ENCODE peak calls at places on chromosome X, in four cellular contexts. O, S, A and T are unnamed samples.

GRCh38 chrX:42948723-42949122 is 170.8 kb upstream of the PPP1R2C start:
- DNase-seq in A (no peak), O (no peak), S (no peak), T (no peak)

GRCh38 chrX:43643662-43644061 is 12.4 kb upstream of the MAOA start:
- DNase-seq in O (no peak), A (no peak), S (no peak), T (no peak)

GRCh38 chrX:41238543-41238942 is 95.4 kb upstream of the DDX3X start:
- DNase-seq in A (no peak), S (peak), O (no peak), T (no peak)

GRCh38 chrX:38293741-38294140 is 33.6 kb downstream of the RPGR start:
- DNase-seq in O (no peak), A (no peak), S (no peak), T (no peak)

GRCh38 chrX:134443020-134443419 is 16.9 kb upstream of the HPRT1 start:
- DNase-seq in S (no peak), O (no peak), A (no peak), T (no peak)

GRCh38 chrX:150627957-150628356 is 59.5 kb downstream of the MTM1 start:
- DNase-seq in O (no peak), A (no peak), S (no peak), T (no peak)

GRCh38 chrX:138853936-138854335 is 142.4 kb upstream of the FGF13 start:
- DNase-seq in O (no peak), A (no peak), S (no peak), T (no peak)

GRCh38 chrX:121869876-121870477 is 822.6 kb downstream of the GLUD2 start:
- DNase-seq in O (no peak), S (no peak), A (no peak), T (no peak)

GRCh38 chrX:69158166-69159040 is 6.8 kb downstream of the PJA1 start:
- DNase-seq in A (peak), S (peak), O (peak), T (peak)

GRCh38 chrX:69133561-69134542 is 31.4 kb downstream of the PJA1 start:
- DNase-seq in A (peak), S (peak), O (peak), T (peak)

GRCh38 chrX:7192871-7193270 is 44.9 kb upstream of the PUDP start:
- DNase-seq in A (no peak), O (no peak), S (no peak), T (no peak)

GRCh38 chrX:7190157-7190556 is 42.2 kb upstream of the PUDP start:
- DNase-seq in O (no peak), S (no peak), A (no peak), T (no peak)

GRCh38 chrX:7194606-7195005 is 46.7 kb upstream of the PUDP start:
- DNase-seq in S (no peak), O (no peak), A (no peak), T (no peak)

DNA sequence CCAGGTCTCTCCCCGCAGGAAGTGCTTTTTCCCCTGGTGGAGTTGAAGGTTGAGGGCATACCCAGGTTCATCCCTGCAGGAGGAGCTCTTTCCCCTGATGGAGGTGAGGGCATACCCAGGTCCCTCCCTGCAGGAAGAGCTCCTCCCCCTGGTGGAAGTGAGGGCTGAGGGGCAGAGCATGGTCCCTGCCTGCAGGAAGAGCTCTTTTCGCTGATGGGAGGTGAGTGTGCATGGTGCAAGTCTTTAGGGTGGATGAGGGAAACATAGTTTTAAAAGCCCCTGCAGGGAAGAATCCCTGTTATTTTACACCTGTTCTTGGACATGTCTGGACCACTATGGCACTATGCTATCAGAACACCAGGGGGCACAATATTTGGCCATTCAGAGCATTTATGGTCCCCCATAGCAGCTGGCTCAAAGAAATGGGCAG is 43.7 kb upstream of the PUDP start:
- DNase-seq in O (no peak), S (peak), A (peak), T (no peak)
- TF ChIP-seq SMC3 in O (no peak), S (peak), A (no peak), T (no peak)

GRCh38 chrX:74500555-74500954 is 79.3 kb downstream of the SLC16A2 start:
- DNase-seq in S (no peak), A (no peak), O (no peak), T (no peak)

GRCh38 chrX:74506310-74507115 is 85.2 kb downstream of the SLC16A2 start:
- DNase-seq in A (no peak), S (no peak), O (no peak), T (no peak)

GRCh38 chrX:74509989-74510388 is 88.7 kb downstream of the SLC16A2 start:
- DNase-seq in A (no peak), S (peak), O (no peak), T (no peak)

GRCh38 chrX:74510401-74510800 is 89.1 kb downstream of the SLC16A2 start:
- DNase-seq in O (no peak), A (no peak), S (no peak), T (no peak)

GRCh38 chrX:74505437-74505836 is 84.1 kb downstream of the SLC16A2 start:
- DNase-seq in A (no peak), O (no peak), S (no peak), T (no peak)
- TF ChIP-seq SMC3 in A (no peak), O (no peak), S (no peak), T (no peak)

GRCh38 chrX:1555370-1555769 is 18.4 kb upstream of the P2RY8 start:
- DNase-seq in S (no peak), A (no peak), O (no peak), T (no peak)

GRCh38 chrX:1551959-1552546 is 15.1 kb upstream of the P2RY8 start:
- DNase-seq in A (no peak), S (no peak), O (no peak), T (no peak)

GRCh38 chrX:1558761-1559468 is 21.9 kb upstream of the P2RY8 start:
- DNase-seq in S (no peak), O (no peak), A (no peak), T (no peak)

GRCh38 chrX:1554469-1555210 is 17.7 kb upstream of the P2RY8 start:
- DNase-seq in S (no peak), O (no peak), A (no peak), T (no peak)
- TF ChIP-seq SMC3 in S (no peak), O (no peak), A (no peak), T (no peak)

GRCh38 chrX:53223955-53224859 is 800 bp downstream of the KDM5C start:
- DNase-seq in A (peak), O (peak), S (peak), T (peak)

GRCh38 chrX:53223068-53223693 is 1.8 kb downstream of the KDM5C start:
- DNase-seq in O (no peak), A (no peak), S (no peak), T (no peak)

GRCh38 chrX:53230116-53230515 is 5.1 kb upstream of the KDM5C start:
- DNase-seq in S (no peak), A (no peak), O (no peak), T (no peak)

GRCh38 chrX:53224860-53225797 is at the start of gene KDM5C:
- DNase-seq in O (peak), A (peak), S (peak), T (peak)

GRCh38 chrX:53227224-53227765 is 2.3 kb upstream of the KDM5C start:
- DNase-seq in O (no peak), A (no peak), S (no peak), T (no peak)
- TF ChIP-seq SMC3 in O (no peak), A (no peak), S (no peak), T (no peak)

DNA sequence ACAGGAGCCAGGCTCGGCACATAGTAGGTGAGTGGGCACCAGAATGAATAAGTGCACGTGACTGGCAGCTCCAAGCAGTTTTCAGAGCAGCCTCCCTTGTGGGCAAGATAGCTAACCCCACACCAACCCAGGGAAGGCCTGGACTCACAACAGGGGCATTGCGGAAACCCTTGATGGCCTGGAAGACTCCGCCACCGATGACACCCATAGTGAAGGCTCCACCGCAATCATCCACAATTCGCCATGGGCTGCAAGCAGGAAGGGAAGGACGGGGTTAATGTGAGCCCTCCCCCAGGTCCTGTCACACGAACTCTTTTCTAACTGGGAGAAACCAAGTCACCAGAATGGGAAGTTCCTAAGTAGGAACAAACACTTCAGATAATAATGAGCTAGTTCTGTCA is 957 bp downstream of the TIMM17B start:
- DNase-seq in A (no peak), S (no peak), O (no peak), T (no peak)
- TF ChIP-seq SMC3 in A (no peak), S (no peak), O (no peak), T (no peak)

DNA sequence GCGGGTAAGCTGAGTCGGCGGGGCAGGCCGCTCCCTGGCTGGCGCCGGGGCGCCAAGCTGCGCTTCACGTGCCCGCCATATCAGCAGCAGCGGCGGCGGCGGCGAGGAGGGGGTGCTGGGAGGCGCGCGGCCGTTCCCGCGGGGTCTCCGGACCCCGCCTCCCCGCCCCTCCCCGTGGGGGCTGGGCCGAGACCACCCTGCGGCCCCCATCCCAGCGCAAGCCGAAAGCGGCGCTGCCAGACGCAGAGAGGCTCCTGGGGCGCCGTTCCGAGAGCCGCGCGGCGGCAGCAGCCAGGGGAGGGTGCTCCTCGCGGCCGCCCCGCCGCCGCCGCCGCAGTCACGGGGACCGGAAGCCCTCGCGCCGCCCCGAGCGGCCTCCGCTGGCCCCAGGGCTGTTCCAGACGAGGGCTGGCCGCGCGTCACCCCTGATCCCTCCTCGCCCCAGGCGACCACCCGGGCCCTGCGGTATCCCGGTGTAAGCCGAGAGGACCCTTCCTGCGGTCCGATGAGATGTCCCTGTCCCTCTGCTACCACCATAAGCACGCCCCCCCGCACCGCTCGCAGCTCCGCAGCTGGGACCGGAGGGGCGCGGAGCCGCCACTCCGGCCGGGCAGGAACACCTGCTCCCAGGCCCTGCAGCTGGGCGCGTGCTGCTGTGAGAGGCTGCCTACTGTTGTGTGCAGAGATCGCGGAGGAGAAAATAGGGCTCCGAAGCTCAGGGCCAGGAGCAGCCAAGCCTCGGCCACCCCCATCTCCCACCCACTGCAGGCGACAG is 7.4 kb upstream of the BCOR start:
- DNase-seq in O (peak), A (no peak), S (no peak), T (peak)
- TF ChIP-seq SMC3 in O (peak), A (no peak), S (no peak), T (no peak)